ENCODE peak calls at places on chromosomes 6 and 20, in four cellular contexts. D, C, O and K are unnamed samples.

GRCh38 chr20:2767768-2768631 is 32.4 kb downstream of the CPXM1 start:
- DNase-seq in D (no peak), C (no peak), O (peak; percentile 14), K (no peak)

GRCh38 chr6:158367824-158368223 is 55.6 kb downstream of the TULP4 start:
- DNase-seq in D (no peak), C (no peak), O (no peak), K (peak; percentile 17)

GRCh38 chr20:62523473-62524203 is 47.8 kb upstream of the GATA5 start:
- DNase-seq in D (no peak), C (peak; percentile 80), O (peak; percentile 60), K (no peak)

GRCh38 chr6:106574729-106575458 is 54.4 kb downstream of the RTN4IP1 start:
- DNase-seq in C (peak; percentile 77), O (no peak), D (no peak), K (no peak)

GRCh38 chr6:98787961-98788360 is 46.4 kb upstream of the POU3F2 start:
- DNase-seq in C (no peak), D (no peak), O (peak; percentile 4), K (no peak)

GRCh38 chr20:9301129-9302072 is 213.0 kb upstream of the LAMP5 start:
- DNase-seq in C (peak; percentile 99), D (no peak), O (no peak), K (peak; percentile 89)

GRCh38 chr20:2780948-2781347 is 19.5 kb downstream of the CPXM1 start:
- DNase-seq in C (no peak), D (no peak), O (no peak), K (no peak)

GRCh38 chr20:44420497-44420896 is 55.2 kb upstream of the TTPAL start:
- DNase-seq in C (no peak), O (no peak), D (no peak), K (no peak)

GRCh38 chr6:147782302-147782701 is 273.8 kb downstream of the SAMD5 start:
- DNase-seq in C (no peak), O (no peak), D (no peak), K (peak; percentile 14)

GRCh38 chr6:132082421-132082820 is 131.2 kb upstream of the CCN2 start:
- DNase-seq in O (no peak), D (no peak), C (no peak), K (no peak)

GRCh38 chr6:46011241-46012085 is 4.2 kb downstream of the CLIC5 start:
- DNase-seq in O (no peak), D (peak; percentile 71), C (peak; percentile 34), K (no peak)

GRCh38 chr20:25503946-25504345 is 81.4 kb downstream of the NINL start:
- DNase-seq in C (no peak), D (no peak), O (no peak), K (no peak)

GRCh38 chr20:5215592-5216304 is 88.9 kb downstream of the CDS2 start:
- DNase-seq in D (no peak), C (no peak), O (no peak), K (no peak)

GRCh38 chr20:53608456-53609413 is 15.1 kb upstream of the ZNF217 start:
- DNase-seq in C (no peak), O (no peak), D (no peak), K (no peak)

GRCh38 chr6:56897789-56898509 is 57.0 kb upstream of the BEND6 start:
- DNase-seq in O (no peak), D (no peak), C (no peak), K (no peak)

GRCh38 chr20:49276201-49276894 is 1.5 kb downstream of the ZNFX1 start:
- DNase-seq in D (no peak), C (no peak), O (no peak), K (no peak)

GRCh38 chr6:220312-220711 is 72.0 kb upstream of the DUSP22 start:
- DNase-seq in O (no peak), D (no peak), C (peak; percentile 88), K (no peak)

GRCh38 chr6:222468-222867 is 69.8 kb upstream of the DUSP22 start:
- DNase-seq in D (no peak), C (no peak), O (no peak), K (no peak)

GRCh38 chr6:219641-220198 is 72.6 kb upstream of the DUSP22 start:
- DNase-seq in O (no peak), D (no peak), C (peak; percentile 71), K (peak; percentile 6)

GRCh38 chr6:221531-222349 is 70.5 kb upstream of the DUSP22 start:
- DNase-seq in O (no peak), C (peak; percentile 35), D (peak; percentile 74), K (no peak)

GRCh38 chr6:220736-221475 is 71.4 kb upstream of the DUSP22 start:
- DNase-seq in O (no peak), C (peak; percentile 27), D (peak; percentile 78), K (no peak)
- TF ChIP-seq PBX3 in O (no peak), C (no peak), D (no peak), K (no peak)

GRCh38 chr6:138241893-138242292 is 23.6 kb upstream of the PBOV1 start:
- DNase-seq in O (no peak), C (no peak), D (no peak), K (no peak)

GRCh38 chr6:138239774-138240173 is 21.5 kb upstream of the PBOV1 start:
- DNase-seq in C (no peak), O (no peak), D (no peak), K (no peak)

GRCh38 chr6:138241381-138241780 is 23.1 kb upstream of the PBOV1 start:
- DNase-seq in O (no peak), C (no peak), D (no peak), K (no peak)

GRCh38 chr6:138238368-138238767 is 20.1 kb upstream of the PBOV1 start:
- DNase-seq in D (no peak), C (no peak), O (no peak), K (no peak)

DNA sequence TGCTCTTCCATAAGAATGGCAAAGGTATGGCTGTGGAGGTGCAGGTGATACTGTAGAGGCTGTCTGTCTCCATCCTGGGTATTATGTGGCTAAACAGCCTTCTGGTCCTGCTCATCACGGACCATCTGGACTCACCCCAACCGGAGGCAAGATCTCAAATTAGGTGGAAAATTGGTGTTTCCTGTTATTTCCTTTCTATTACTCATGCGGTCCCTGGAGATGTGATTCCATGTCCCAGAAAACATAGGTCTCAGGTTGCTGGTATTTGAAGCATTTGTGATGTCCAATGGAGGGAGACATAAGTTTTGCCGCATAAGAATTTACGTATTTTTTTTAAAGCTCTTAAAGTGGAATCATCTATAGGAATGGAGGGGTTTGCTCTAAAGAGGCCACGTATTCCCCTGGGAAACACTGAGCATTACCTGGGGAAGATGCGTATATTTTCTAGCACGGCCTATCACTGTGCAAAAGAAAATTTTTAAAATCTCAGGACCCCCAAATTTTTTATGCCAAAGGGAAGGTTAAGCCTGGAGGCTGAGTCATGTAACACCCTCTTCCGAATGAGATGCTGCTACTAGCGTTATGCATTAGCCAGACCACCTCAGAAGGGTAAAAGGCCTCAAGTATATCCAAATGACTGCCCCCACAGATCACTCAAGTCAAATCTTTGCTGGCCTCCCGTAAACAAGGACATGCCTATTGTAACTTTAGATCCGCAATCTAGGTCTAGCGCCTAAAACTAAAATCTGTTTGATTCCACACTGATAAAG is 22.4 kb upstream of the PBOV1 start:
- DNase-seq in C (no peak), D (no peak), O (no peak), K (no peak)
- TF ChIP-seq RAD21 in C (no peak), D (no peak), O (no peak), K (no peak)

GRCh38 chr20:40641809-40642208 is 47.2 kb downstream of the MAFB start:
- DNase-seq in D (no peak), C (no peak), O (no peak), K (no peak)

GRCh38 chr20:40643891-40644290 is 45.1 kb downstream of the MAFB start:
- DNase-seq in O (no peak), D (no peak), C (no peak), K (no peak)

GRCh38 chr20:40641212-40641611 is 47.8 kb downstream of the MAFB start:
- DNase-seq in D (no peak), C (no peak), O (no peak), K (no peak)

GRCh38 chr20:40646321-40647212 is 42.5 kb downstream of the MAFB start:
- DNase-seq in O (no peak), D (no peak), C (no peak), K (no peak)

GRCh38 chr20:40644863-40645262 is 44.2 kb downstream of the MAFB start:
- DNase-seq in C (no peak), O (no peak), D (no peak), K (no peak)
- TF ChIP-seq PBX3 in C (no peak), O (no peak), D (no peak), K (no peak)

DNA sequence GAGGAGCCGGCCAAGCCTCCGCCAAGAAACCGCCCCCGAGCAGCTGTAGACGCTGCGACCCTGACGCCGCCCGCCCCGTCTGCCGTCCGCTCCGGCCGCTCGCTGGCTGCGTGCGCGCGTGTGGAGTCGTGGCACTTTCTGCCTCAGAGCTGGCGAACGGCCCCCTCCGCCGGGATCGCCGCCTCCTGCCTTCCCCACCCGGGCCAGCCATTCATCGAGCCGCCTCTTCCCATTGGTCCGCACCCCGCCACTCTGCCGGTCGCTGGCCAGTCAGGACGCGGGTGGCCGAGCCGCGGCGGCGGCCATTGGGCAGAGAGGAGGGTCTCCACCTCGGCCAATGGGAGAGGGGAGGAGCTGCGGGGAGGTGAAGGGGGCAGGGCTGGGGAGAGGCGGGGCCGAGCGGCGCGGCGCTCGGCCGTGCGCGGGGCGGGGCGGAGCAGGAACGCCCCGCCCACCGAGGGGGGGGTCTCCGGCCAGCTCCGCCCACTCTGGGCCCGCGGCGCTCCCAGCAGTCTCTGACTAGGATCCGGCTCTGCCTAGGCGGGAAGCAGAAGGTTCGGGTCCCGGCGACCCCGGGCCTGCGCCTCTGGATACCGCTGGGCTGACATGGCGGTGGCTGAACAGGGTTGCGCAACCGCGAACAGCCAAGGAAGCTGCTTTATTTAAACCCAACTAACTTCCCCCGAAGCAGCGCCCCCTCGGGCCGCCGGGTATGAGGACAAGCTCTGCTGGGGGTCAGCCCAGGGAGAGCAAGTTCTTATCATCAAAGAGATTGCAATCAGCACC is at the start of gene RRBP1:
- DNase-seq in C (peak; percentile 98), D (peak; percentile 82), O (peak; percentile 98), K (peak; percentile 98)
- TF ChIP-seq RAD21 in C (peak; percentile 92), D (peak; percentile 39), O (no peak), K (peak; percentile 43)

GRCh38 chr6:25694366-25694765 is 42.4 kb downstream of the SCGN start:
- DNase-seq in C (no peak), O (no peak), D (no peak), K (no peak)
- TF ChIP-seq PBX3 in C (no peak), O (no peak), D (no peak), K (no peak)

GRCh38 chr6:78438135-78438534 is 429.2 kb upstream of the IRAK1BP1 start:
- DNase-seq in C (no peak), O (no peak), D (no peak), K (no peak)

DNA sequence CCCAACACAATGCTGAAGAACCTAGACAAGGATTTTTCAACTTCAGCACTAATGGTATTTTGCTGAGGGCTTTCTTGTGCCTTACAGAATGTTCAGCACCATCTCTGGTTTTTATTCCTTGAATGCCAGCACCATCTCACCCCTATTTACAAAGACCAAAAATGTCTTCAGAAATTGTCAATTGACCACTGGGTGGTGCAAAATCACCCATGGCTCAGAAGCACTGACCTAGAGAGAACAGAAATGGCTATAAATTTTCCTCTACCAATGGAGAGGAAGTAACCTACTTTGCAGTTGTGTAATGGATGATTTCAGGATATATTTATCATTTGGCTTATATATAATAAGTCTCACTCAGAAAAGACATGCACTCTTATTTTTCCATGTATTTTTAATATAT is 431.0 kb upstream of the IRAK1BP1 start:
- DNase-seq in D (no peak), C (peak; percentile 1), O (no peak), K (peak; percentile 10)
- TF ChIP-seq RAD21 in D (peak; percentile 22), C (no peak), O (peak; percentile 43), K (no peak)